ENCODE peak calls at places on chromosome 16, in four cellular contexts. A is GM12878, E is K562, F is HepG2. T is an unnamed sample.

GRCh38 chr16:69166221-69166833 is 20.6 kb upstream of the SNTB2 start:
- DNase-seq in A (no peak), F (no peak), E (peak), T (no peak)

GRCh38 chr16:82671743-82672142 is 45.0 kb downstream of the CDH13 start:
- DNase-seq in F (no peak), E (no peak), A (no peak), T (no peak)

GRCh38 chr16:8254425-8254824 is 335.9 kb downstream of the TMEM114 start:
- DNase-seq in F (no peak), A (no peak), E (no peak), T (no peak)

GRCh38 chr16:88936008-88936912 is 40.7 kb downstream of the CBFA2T3 start:
- DNase-seq in F (peak), E (no peak), A (no peak), T (no peak)

GRCh38 chr16:74773431-74774222 is 993 bp downstream of the FA2H start:
- DNase-seq in F (no peak), A (no peak), E (no peak), T (no peak)

GRCh38 chr16:19872935-19873334 is 11.7 kb downstream of the GPRC5B start:
- DNase-seq in F (no peak), A (no peak), E (no peak), T (no peak)

GRCh38 chr16:66510711-66511614 is 39.0 kb downstream of the TK2 start:
- DNase-seq in F (no peak), A (no peak), E (no peak), T (no peak)

GRCh38 chr16:55012362-55012761 is 81.7 kb downstream of the IRX5 start:
- DNase-seq in A (no peak), E (no peak), F (no peak), T (no peak)

GRCh38 chr16:47873434-47873833 is 282.4 kb downstream of the ABCC12 start:
- DNase-seq in A (no peak), E (peak), F (peak), T (peak)

GRCh38 chr16:66344533-66345145 is 21.9 kb upstream of the CDH5 start:
- DNase-seq in E (peak), A (no peak), F (peak), T (no peak)

GRCh38 chr16:74999683-75000480 is 1.1 kb downstream of the ZNRF1 start:
- DNase-seq in E (peak), F (peak), A (no peak), T (peak)

GRCh38 chr16:22300427-22301071 is 3.3 kb downstream of the POLR3E start:
- DNase-seq in A (no peak), F (peak), E (peak), T (peak)

GRCh38 chr16:17365211-17365541 is 105.6 kb downstream of the XYLT1 start:
- DNase-seq in A (no peak), E (no peak), F (no peak), T (no peak)

GRCh38 chr16:78970650-78971049 is 629.9 kb downstream of the MAF start:
- DNase-seq in E (no peak), F (no peak), A (no peak), T (no peak)

GRCh38 chr16:72434159-72434558 is 262.2 kb upstream of the PMFBP1 start:
- DNase-seq in A (no peak), F (no peak), E (no peak), T (no peak)

GRCh38 chr16:75433732-75434413 is 570 bp upstream of the CFDP1 start:
- DNase-seq in E (peak), F (peak), A (no peak), T (peak)

GRCh38 chr16:55179858-55180585 is 144.0 kb upstream of the IRX6 start:
- DNase-seq in A (no peak), F (no peak), E (no peak), T (no peak)

GRCh38 chr16:24685539-24686432 is 43.7 kb upstream of the TNRC6A start:
- DNase-seq in A (no peak), E (peak), F (peak), T (peak)

GRCh38 chr16:16073884-16074781 is 124.7 kb downstream of the ABCC1 start:
- DNase-seq in A (no peak), F (peak), E (no peak), T (no peak)

GRCh38 chr16:19926449-19927390 is 42.1 kb upstream of the GPRC5B start:
- DNase-seq in F (peak), A (no peak), E (no peak), T (no peak)

GRCh38 chr16:10172848-10173655 is 9.2 kb downstream of the GRIN2A start:
- DNase-seq in E (no peak), F (no peak), A (peak), T (no peak)

GRCh38 chr16:65111306-65111705 is 10.6 kb downstream of the CDH11 start:
- DNase-seq in E (no peak), F (no peak), A (no peak), T (peak)

GRCh38 chr16:86049641-86050040 is 150.7 kb downstream of the IRF8 start:
- DNase-seq in F (no peak), A (no peak), E (no peak), T (no peak)

GRCh38 chr16:86050111-86050510 is 151.1 kb downstream of the IRF8 start:
- DNase-seq in A (no peak), E (no peak), F (no peak), T (no peak)

GRCh38 chr16:86048221-86048620 is 149.3 kb downstream of the IRF8 start:
- DNase-seq in A (no peak), E (no peak), F (no peak), T (no peak)

GRCh38 chr16:86050591-86051375 is 151.8 kb downstream of the IRF8 start:
- DNase-seq in A (no peak), E (no peak), F (no peak), T (no peak)

GRCh38 chr16:86048882-86049585 is 150.1 kb downstream of the IRF8 start:
- DNase-seq in A (no peak), F (no peak), E (peak), T (no peak)
- TF ChIP-seq TARDBP in A (no peak), F (no peak), E (no peak), T (no peak)

GRCh38 chr16:56788435-56788834 is 58.5 kb downstream of the NUP93 start:
- DNase-seq in E (no peak), F (no peak), A (no peak), T (no peak)

GRCh38 chr16:56792960-56793359 is 63.0 kb downstream of the NUP93 start:
- DNase-seq in A (no peak), E (no peak), F (no peak), T (no peak)

GRCh38 chr16:56787185-56787584 is 57.3 kb downstream of the NUP93 start:
- DNase-seq in A (no peak), E (no peak), F (no peak), T (no peak)

GRCh38 chr16:56793504-56793903 is 63.6 kb downstream of the NUP93 start:
- DNase-seq in A (no peak), F (peak), E (no peak), T (no peak)

DNA sequence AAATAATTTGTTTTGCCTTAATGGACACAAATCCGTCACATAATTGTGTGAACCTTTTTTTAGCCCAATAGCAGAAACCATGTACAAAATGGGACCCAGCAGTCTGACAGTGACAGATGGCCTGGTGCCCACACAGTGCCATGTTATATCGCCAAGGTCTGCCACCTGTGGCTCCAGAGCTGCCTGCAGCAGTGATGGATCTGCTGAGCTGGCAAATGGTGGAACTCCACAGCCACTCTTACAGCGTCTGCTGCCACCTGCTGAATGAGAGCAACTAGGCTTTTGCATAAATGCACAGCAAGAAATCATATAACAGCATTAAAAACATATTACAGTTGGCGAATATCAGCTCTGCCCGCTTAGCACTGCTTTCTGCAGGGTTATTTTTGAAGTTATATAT is 59.4 kb downstream of the NUP93 start:
- DNase-seq in F (peak), E (peak), A (no peak), T (peak)
- TF ChIP-seq FOXM1 in F (no peak), E (no peak), A (no peak), T (no peak)

GRCh38 chr16:13113786-13114185 is 212.4 kb downstream of the SHISA9 start:
- DNase-seq in A (no peak), E (no peak), F (no peak), T (no peak)
- TF ChIP-seq BHLHE40 in A (no peak), E (no peak), F (no peak), T (no peak)

DNA sequence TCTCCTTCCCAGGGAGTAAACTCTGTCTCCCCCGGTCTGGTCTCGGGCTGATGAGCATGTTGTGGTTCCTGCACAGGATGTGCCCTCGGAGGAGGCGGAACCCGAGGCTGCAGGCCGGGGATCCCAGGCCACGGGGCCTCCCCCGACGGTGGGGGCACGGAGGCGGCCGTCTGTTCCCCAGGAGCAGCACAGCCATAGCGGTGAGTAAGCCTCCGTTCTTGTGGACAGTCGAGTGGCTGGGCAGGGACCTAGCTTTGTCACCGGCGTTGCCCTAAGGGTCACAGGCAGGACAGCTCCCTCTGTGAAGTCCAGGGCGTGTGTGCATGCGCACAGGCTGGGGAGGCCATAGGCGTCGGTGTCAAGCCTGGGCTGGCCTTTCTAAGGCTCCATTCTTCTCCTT is 3.5 kb downstream of the ZNF213 start:
- DNase-seq in F (no peak), E (no peak), A (no peak), T (no peak)
- TF ChIP-seq TARDBP in F (no peak), E (no peak), A (no peak), T (no peak)

DNA sequence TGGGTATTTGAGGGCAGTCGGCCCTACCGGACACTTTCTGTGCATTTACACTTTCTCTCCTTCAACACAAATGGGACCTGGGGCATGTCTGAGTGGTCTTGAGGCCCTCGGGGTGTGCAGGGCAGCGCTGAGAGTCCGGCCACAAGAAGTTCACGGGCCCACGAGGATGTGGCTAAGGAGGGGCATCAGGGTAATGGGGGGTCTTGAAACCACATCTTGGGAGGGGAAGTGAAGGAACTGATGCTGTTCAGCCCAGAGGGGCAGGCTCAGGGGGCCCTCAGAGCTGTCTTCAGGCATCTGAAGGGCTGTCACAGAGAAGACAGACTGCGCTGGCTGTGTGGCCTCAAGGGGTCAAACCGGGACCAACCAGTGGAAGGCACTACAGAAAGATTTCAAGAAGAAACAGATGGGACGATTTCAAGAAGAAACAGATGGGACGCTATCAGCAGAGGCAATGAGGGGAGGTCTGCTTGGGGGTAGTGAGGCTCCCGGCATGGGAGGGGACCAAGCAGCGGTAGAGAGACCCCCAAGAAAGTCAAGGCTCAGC is 45.1 kb downstream of the ZNF423 start:
- DNase-seq in A (no peak), F (no peak), E (no peak), T (no peak)
- TF ChIP-seq FOXM1 in A (no peak), F (no peak), E (no peak), T (no peak)

GRCh38 chr16:67865318-67865717 is 7.5 kb upstream of the EDC4 start:
- DNase-seq in F (peak), A (no peak), E (peak), T (peak)
- TF ChIP-seq BHLHE40 in F (no peak), A (no peak), E (no peak), T (no peak)

GRCh38 chr16:27748868-27749546 is 199.1 kb downstream of the KATNIP start:
- DNase-seq in E (peak), F (peak), A (peak), T (peak)
- TF ChIP-seq TARDBP in E (no peak), F (no peak), A (no peak), T (no peak)

T was measured in HEK293T.